ENCODE peak calls at places on chromosomes 2 and 18, in six cellular contexts. G, V, S, C, Q and H are unnamed samples.

GRCh38 chr2:118430510-118431187 is 342.4 kb downstream of the INSIG2 start:
- DNase-seq in G (no peak), V (no peak), S (no peak), C (no peak), Q (no peak), H (no peak)

GRCh38 chr18:4599312-4599711 is 144.2 kb upstream of the DLGAP1 start:
- DNase-seq in G (no peak), V (no peak), S (no peak), C (no peak), Q (no peak), H (no peak)

GRCh38 chr2:55099878-55100820 is 49.9 kb upstream of the RTN4 start:
- DNase-seq in G (no peak), V (peak; percentile 51), S (no peak), C (no peak), Q (peak; percentile 52), H (no peak)

GRCh38 chr2:23385748-23386421 is 906 bp downstream of the KLHL29 start:
- DNase-seq in G (no peak), V (peak; percentile 45), S (no peak), C (no peak), Q (no peak), H (no peak)

GRCh38 chr2:58215429-58215828 is 25.7 kb downstream of the FANCL start:
- DNase-seq in G (no peak), V (no peak), S (no peak), C (no peak), Q (no peak), H (no peak)

GRCh38 chr2:28135324-28135723 is 244.8 kb downstream of the BABAM2 start:
- DNase-seq in G (no peak), V (no peak), S (no peak), C (no peak), Q (no peak), H (no peak)

GRCh38 chr2:28652217-28652616 is 99.4 kb upstream of the PPP1CB start:
- DNase-seq in G (no peak), V (peak; percentile 47), S (no peak), C (no peak), Q (no peak), H (no peak)

GRCh38 chr2:145769053-145769716 is 1249.3 kb upstream of the ZEB2 start:
- DNase-seq in G (no peak), V (no peak), S (no peak), C (no peak), Q (no peak), H (no peak)

GRCh38 chr2:222701709-222702108 is 30.3 kb downstream of the MOGAT1 start:
- DNase-seq in G (no peak), V (no peak), S (no peak), C (no peak), Q (no peak), H (no peak)